ENCODE peak calls at places on chromosome 14, in eight cellular contexts. E, V, J, F, P, C, M and N are unnamed samples.

GRCh38 chr14:25050494-25051170 is 685 bp upstream of the STXBP6 start:
- DNase-seq in E (no peak), V (peak; percentile 21), J (peak; percentile 89), F (no peak), P (peak; percentile 41), C (peak; percentile 75), M (peak; percentile 66), N (no peak)

GRCh38 chr14:89303452-89304435 is 113.3 kb downstream of the FOXN3 start:
- DNase-seq in E (peak; percentile 18), V (peak; percentile 83), J (peak; percentile 97), F (peak; percentile 56), P (peak; percentile 79), C (peak; percentile 85), M (peak; percentile 79), N (no peak)

GRCh38 chr14:77848031-77848430 is 48.1 kb downstream of the ADCK1 start:
- DNase-seq in E (no peak), V (no peak), J (no peak), F (no peak), P (peak; percentile 21), C (peak; percentile 14), M (peak; percentile 46), N (no peak)

GRCh38 chr14:89669209-89669608 is 252.2 kb upstream of the FOXN3 start:
- DNase-seq in E (no peak), V (no peak), J (no peak), F (no peak), P (no peak), C (no peak), M (no peak), N (no peak)

GRCh38 chr14:100531591-100532121 is 55.6 kb downstream of the BEGAIN start:
- DNase-seq in E (peak; percentile 18), V (no peak), J (no peak), F (no peak), P (no peak), C (no peak), M (no peak), N (peak; percentile 8)

GRCh38 chr14:42428996-42429395 is 822.3 kb downstream of the LRFN5 start:
- DNase-seq in E (no peak), V (no peak), J (no peak), F (no peak), P (no peak), C (no peak), M (no peak), N (no peak)

GRCh38 chr14:79134346-79134745 is 964.2 kb downstream of the NRXN3 start:
- DNase-seq in E (no peak), V (no peak), J (no peak), F (no peak), P (no peak), C (no peak), M (no peak), N (no peak)

GRCh38 chr14:61121293-61121897 is 140.3 kb downstream of the SLC38A6 start:
- DNase-seq in E (no peak), V (no peak), J (no peak), F (no peak), P (no peak), C (peak; percentile 49), M (no peak), N (no peak)

GRCh38 chr14:32896979-32897723 is 41.5 kb upstream of the NPAS3 start:
- DNase-seq in E (no peak), V (peak; percentile 63), J (no peak), F (no peak), P (peak; percentile 73), C (peak; percentile 21), M (peak; percentile 67), N (no peak)

GRCh38 chr14:90058876-90059458 is 2.8 kb upstream of the KCNK13 start:
- DNase-seq in E (no peak), V (no peak), J (no peak), F (no peak), P (no peak), C (no peak), M (no peak), N (no peak)

GRCh38 chr14:60064491-60065072 is 27.1 kb upstream of the PCNX4 start:
- DNase-seq in E (no peak), V (peak; percentile 48), J (peak; percentile 7), F (no peak), P (peak; percentile 35), C (peak; percentile 72), M (peak; percentile 34), N (no peak)